ENCODE peak calls at places on chromosomes 11 and 22, in ten cellular contexts. I, U, F, G, N, P, V, Y, C and T are unnamed samples.

GRCh38 chr11:115659061-115659963 is 155.1 kb upstream of the CADM1 start:
- DNase-seq in N (no peak), P (no peak), U (no peak), Y (no peak), I (peak; percentile 41), F (no peak), G (no peak), C (no peak), V (no peak), T (no peak)

GRCh38 chr11:8259316-8259995 is 4.2 kb downstream of the LMO1 start:
- DNase-seq in F (peak; percentile 31), C (no peak), Y (peak; percentile 19), U (no peak), I (no peak), N (peak; percentile 9), P (peak; percentile 4), G (no peak), V (peak; percentile 14), T (no peak)

GRCh38 chr11:102177126-102177525 is 66.9 kb downstream of the YAP1 start:
- DNase-seq in P (no peak), I (peak; percentile 47), G (no peak), Y (no peak), N (no peak), C (no peak), U (no peak), F (no peak), V (no peak), T (no peak)

GRCh38 chr11:83836883-83837654 is 550.9 kb upstream of the CCDC90B start:
- DNase-seq in V (no peak), C (peak; percentile 13), I (peak; percentile 50), Y (peak; percentile 45), G (peak; percentile 5), U (peak; percentile 57), N (no peak), P (no peak), F (peak; percentile 61), T (peak; percentile 35)

GRCh38 chr11:123303924-123304323 is 108.9 kb upstream of the CLMP start:
- DNase-seq in I (no peak), U (no peak), P (no peak), F (no peak), G (peak; percentile 19), Y (no peak), N (no peak), C (no peak), V (no peak), T (no peak)

GRCh38 chr11:84069048-84069447 is 782.9 kb upstream of the CCDC90B start:
- DNase-seq in G (no peak), C (no peak), P (no peak), F (no peak), Y (no peak), N (no peak), V (no peak), I (no peak), U (no peak), T (no peak)

GRCh38 chr11:14520086-14520901 is at the start of gene PSMA1:
- DNase-seq in I (peak; percentile 94), U (peak; percentile 91), G (peak; percentile 76), Y (peak; percentile 95), F (peak; percentile 96), P (peak; percentile 92), C (peak; percentile 96), N (peak; percentile 94), V (peak; percentile 94), T (peak; percentile 81)

GRCh38 chr11:15913261-15913660 is 443.1 kb downstream of the SOX6 start:
- DNase-seq in I (no peak), U (no peak), F (no peak), N (no peak), C (no peak), Y (no peak), V (no peak), G (no peak), P (no peak), T (no peak)

GRCh38 chr11:116986521-116987105 is 111.6 kb downstream of the SIK3 start:
- DNase-seq in F (no peak), U (no peak), C (no peak), V (peak; percentile 27), I (peak; percentile 90), Y (no peak), N (no peak), G (peak; percentile 64), P (no peak), T (no peak)

GRCh38 chr11:31957674-31958073 is 133.2 kb upstream of the RCN1 start:
- DNase-seq in F (no peak), G (no peak), P (no peak), N (no peak), V (no peak), Y (no peak), I (no peak), C (no peak), U (no peak), T (no peak)

GRCh38 chr11:29914203-29914930 is 102.5 kb downstream of the KCNA4 start:
- DNase-seq in G (no peak), I (no peak), U (no peak), N (no peak), F (no peak), P (no peak), Y (no peak), V (no peak), C (no peak), T (no peak)

GRCh38 chr11:9138612-9139579 is 47.5 kb upstream of the SCUBE2 start:
- DNase-seq in C (peak; percentile 17), U (peak; percentile 82), Y (peak; percentile 54), N (no peak), P (peak; percentile 39), I (peak; percentile 95), F (no peak), G (no peak), V (no peak), T (peak; percentile 81)

DNA sequence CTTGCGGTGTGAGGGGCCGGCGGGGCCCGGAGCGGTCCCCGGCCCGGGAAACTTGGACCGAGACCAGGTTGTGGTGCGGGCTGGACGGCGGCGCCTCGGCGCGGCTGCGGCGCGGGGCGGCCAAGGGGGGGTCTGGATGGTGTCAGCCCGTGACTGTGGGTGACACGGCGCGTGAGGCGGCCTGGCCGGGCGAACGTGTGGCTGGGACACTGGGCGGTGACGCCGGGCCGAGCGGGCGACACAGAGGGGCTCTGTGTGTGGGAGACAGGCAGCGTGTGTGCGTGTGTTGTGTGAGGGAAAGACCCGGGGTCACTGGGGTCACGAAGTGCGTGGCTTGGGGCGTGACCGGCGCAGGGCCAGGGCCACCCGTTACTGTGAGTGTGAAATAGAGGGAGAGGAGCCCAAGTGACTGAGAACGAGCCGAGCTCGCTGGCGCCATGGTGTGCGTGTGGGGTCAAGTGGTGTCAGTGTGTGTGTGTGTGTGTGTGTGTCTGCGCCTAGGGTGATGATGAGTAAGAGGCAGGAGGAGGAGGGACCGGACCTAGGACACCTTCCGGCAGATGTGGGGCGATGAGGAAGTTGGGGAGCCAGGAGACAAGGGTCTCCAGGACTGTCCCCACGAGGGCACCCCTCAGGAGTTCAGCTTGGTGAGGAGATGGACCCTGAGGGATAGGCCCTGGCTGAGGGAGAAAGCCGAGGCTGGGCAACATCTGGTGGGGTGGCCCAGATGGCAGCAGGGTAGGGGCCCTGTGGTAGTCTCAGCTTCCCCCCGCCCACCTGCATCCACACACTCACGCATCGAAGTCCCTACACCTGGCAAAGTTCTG is 817 bp downstream of the RELT start:
- DNase-seq in N (peak; percentile 79), P (peak; percentile 62), I (peak; percentile 72), G (no peak), U (peak; percentile 82), C (peak; percentile 65), F (no peak), Y (peak; percentile 41), V (peak; percentile 86), T (peak; percentile 91)
- TF ChIP-seq POLR2A in N (peak; percentile 44), P (no peak), I (peak; percentile 70), G (no peak), U (peak; percentile 44), C (peak; percentile 48), F (peak; percentile 18), Y (no peak), V (peak; percentile 77), T (peak; percentile 86)

GRCh38 chr11:61162092-61162935 is 1.1 kb upstream of the VPS37C start:
- DNase-seq in Y (peak; percentile 74), C (peak; percentile 47), G (no peak), N (no peak), P (no peak), I (peak; percentile 44), F (no peak), U (peak; percentile 20), V (peak; percentile 29), T (peak; percentile 53)
- TF ChIP-seq POLR2A in Y (no peak), C (no peak), G (no peak), N (no peak), P (no peak), I (no peak), F (no peak), U (no peak), V (no peak), T (no peak)

GRCh38 chr22:27430799-27431480 is 370.6 kb downstream of the MN1 start:
- DNase-seq in C (no peak), G (no peak), U (no peak), V (no peak), N (no peak), Y (no peak), F (no peak), P (no peak), I (no peak), T (no peak)

GRCh38 chr22:27433585-27434190 is 367.9 kb downstream of the MN1 start:
- DNase-seq in Y (no peak), F (no peak), P (no peak), U (no peak), G (no peak), I (peak; percentile 19), V (no peak), N (no peak), C (no peak), T (no peak)

GRCh38 chr22:27434898-27435297 is 366.7 kb downstream of the MN1 start:
- DNase-seq in C (no peak), I (no peak), G (no peak), Y (no peak), V (no peak), N (no peak), P (no peak), F (no peak), U (no peak), T (no peak)

GRCh38 chr22:27429476-27429875 is 372.1 kb downstream of the MN1 start:
- DNase-seq in P (no peak), I (no peak), U (no peak), V (no peak), G (no peak), F (no peak), Y (no peak), C (no peak), N (no peak), T (no peak)

DNA sequence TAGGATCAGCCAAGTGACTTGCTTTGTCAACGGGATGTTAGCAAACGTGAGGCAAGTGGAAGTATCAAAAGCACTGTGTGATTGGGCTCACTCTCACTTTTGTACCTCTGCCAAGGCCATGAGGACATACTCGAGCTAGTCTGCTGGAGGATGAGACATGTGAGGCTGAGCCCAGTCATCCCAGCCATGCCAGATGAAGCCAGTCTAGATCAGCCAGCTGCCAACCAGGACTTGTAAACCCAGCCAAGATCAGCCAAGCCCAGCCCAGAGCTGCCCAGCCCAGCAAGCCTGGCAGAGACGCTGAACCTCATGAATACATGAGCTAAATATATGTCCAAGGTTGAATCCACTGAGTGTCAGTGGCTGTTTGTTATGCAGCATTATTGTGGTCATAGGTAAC is 369.7 kb downstream of the MN1 start:
- DNase-seq in U (no peak), I (peak; percentile 4), C (no peak), P (no peak), G (no peak), F (no peak), N (no peak), V (no peak), Y (no peak), T (no peak)
- TF ChIP-seq POLR2A in U (no peak), I (no peak), C (no peak), P (no peak), G (no peak), F (no peak), N (no peak), V (no peak), Y (no peak), T (no peak)

GRCh38 chr11:65471410-65471762 is 27.5 kb upstream of the MALAT1 start:
- DNase-seq in P (peak; percentile 84), U (peak; percentile 84), I (peak; percentile 79), F (peak; percentile 59), G (no peak), V (peak; percentile 97), C (peak; percentile 78), Y (peak; percentile 84), N (no peak), T (no peak)
- TF ChIP-seq POLR2A in P (peak; percentile 34), U (no peak), I (peak; percentile 60), F (no peak), G (no peak), V (peak; percentile 29), C (no peak), Y (no peak), N (no peak), T (no peak)